ENCODE peak calls at places on chromosomes 16 and 17, in eight cellular contexts. E is HepG2, F is H1, T is HCT116, C is GM12878, B is SK-N-SH, L is A549, O is K562. W is an unnamed sample.

GRCh38 chr16:2039286-2040030 is 8.2 kb downstream of the NTHL1 start:
- DNase-seq in T (no peak), E (peak; percentile 90), C (no peak), O (no peak), B (peak; percentile 83), L (peak; percentile 96), F (no peak), W (no peak)

GRCh38 chr17:36910513-36910912 is 26.8 kb upstream of the LHX1 start:
- DNase-seq in T (no peak), O (no peak), E (no peak), F (no peak), L (no peak), B (no peak), C (no peak), W (no peak)

GRCh38 chr16:88456356-88457292 is 3.5 kb downstream of the ZFPM1 start:
- DNase-seq in T (no peak), O (no peak), L (no peak), E (no peak), F (no peak), B (no peak), C (no peak), W (no peak)

GRCh38 chr17:76793775-76794174 is 55.9 kb downstream of the MFSD11 start:
- DNase-seq in L (peak; percentile 80), O (peak; percentile 33), B (peak; percentile 61), F (no peak), C (no peak), T (peak; percentile 53), E (peak; percentile 53), W (no peak)

GRCh38 chr17:58487589-58488427 is at the start of gene HSF5:
- DNase-seq in C (no peak), O (no peak), E (no peak), T (no peak), B (peak; percentile 38), F (no peak), L (no peak), W (peak; percentile 78)

GRCh38 chr17:62761884-62762283 is 46.2 kb downstream of the MARCHF10 start:
- DNase-seq in L (no peak), C (no peak), E (no peak), B (no peak), F (peak; percentile 92), O (no peak), T (no peak), W (peak; percentile 85)

GRCh38 chr17:62653002-62653830 is 25.7 kb downstream of the MRC2 start:
- DNase-seq in F (no peak), T (no peak), C (peak; percentile 64), O (peak; percentile 88), B (peak; percentile 97), L (peak; percentile 69), E (no peak), W (peak; percentile 85)

GRCh38 chr17:74739227-74739831 is 2.3 kb downstream of the RAB37 start:
- DNase-seq in T (no peak), C (no peak), L (no peak), F (no peak), E (no peak), O (no peak), B (no peak), W (no peak)

GRCh38 chr16:6375471-6376075 is 957.1 kb upstream of the RBFOX1 start:
- DNase-seq in C (no peak), O (no peak), F (no peak), L (no peak), B (peak; percentile 76), T (no peak), E (no peak), W (no peak)

GRCh38 chr16:66026931-66027330 is 339.6 kb upstream of the CDH5 start:
- DNase-seq in F (no peak), E (no peak), T (no peak), C (no peak), O (no peak), L (no peak), B (no peak), W (no peak)

GRCh38 chr16:27080870-27081269 is 14.1 kb downstream of the C16orf82 start:
- DNase-seq in L (peak; percentile 37), C (no peak), E (peak; percentile 43), B (peak; percentile 25), F (no peak), T (peak; percentile 29), O (peak; percentile 43), W (peak; percentile 37)

GRCh38 chr16:68592466-68593337 is 52.4 kb upstream of the CDH3 start:
- DNase-seq in B (no peak), F (no peak), O (no peak), L (peak; percentile 32), T (no peak), C (no peak), E (peak; percentile 21), W (no peak)

GRCh38 chr16:68596266-68596665 is 48.8 kb upstream of the CDH3 start:
- DNase-seq in L (no peak), T (no peak), O (no peak), E (no peak), B (no peak), F (no peak), C (no peak), W (no peak)

DNA sequence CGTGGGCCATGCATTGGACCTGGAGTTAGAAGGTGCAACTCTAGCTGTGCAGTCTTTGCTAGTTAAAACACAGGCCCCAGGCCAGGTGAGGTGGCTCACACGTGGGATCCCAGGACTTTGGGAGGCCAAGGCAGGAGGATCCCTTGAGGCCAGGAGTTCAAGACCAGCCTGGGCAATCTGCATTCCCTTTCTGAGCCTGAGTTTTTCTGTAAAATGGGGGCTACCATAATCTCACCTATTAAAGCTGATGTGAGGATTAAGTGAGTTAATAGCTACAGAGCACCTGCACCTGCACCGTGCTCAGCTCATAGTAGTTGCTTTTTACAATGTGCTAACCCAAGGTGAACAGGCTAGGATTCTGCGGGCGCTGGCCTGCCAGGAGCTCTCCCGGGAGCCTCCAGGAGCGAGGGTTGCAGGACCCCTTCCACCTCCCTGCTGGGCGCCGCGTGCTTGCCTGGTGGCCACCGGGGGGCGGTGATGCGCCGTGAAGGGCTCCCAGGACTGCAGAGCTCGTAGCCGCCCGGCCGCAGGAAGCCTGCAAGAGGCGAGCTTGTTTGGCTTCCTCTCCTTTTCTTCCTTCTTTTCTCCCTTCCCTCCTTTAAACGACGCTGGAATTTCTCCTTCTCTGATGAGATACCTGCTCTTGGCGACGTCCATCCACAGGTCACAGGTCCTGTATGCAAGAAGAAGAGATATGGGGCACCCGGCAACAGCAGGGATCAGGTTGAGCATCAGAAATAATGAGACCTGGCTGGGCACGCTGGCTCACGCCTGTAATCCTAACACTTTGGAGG is 51.3 kb downstream of the ZFP90 start:
- DNase-seq in F (peak; percentile 64), O (peak; percentile 62), C (no peak), B (peak; percentile 91), T (peak; percentile 54), E (peak; percentile 60), L (peak; percentile 71), W (peak; percentile 94)
- TF ChIP-seq MAX in F (peak; percentile 95), O (no peak), C (no peak), B (no peak), T (peak; percentile 70), E (no peak), L (peak; percentile 45), W (peak; percentile 89)

GRCh38 chr17:46193626-46194392 is 580 bp upstream of the KANSL1 start:
- DNase-seq in T (peak; percentile 89), O (peak; percentile 96), L (peak; percentile 97), F (peak; percentile 80), C (peak; percentile 88), E (peak; percentile 94), B (peak; percentile 98), W (peak; percentile 89)

GRCh38 chr17:46193246-46193625 is at the start of gene KANSL1:
- DNase-seq in O (peak; percentile 95), B (peak; percentile 99), L (peak; percentile 97), T (peak; percentile 76), C (no peak), F (peak; percentile 84), E (peak; percentile 87), W (peak; percentile 82)

GRCh38 chr17:46194393-46195216 is 1.4 kb upstream of the KANSL1 start:
- DNase-seq in O (peak; percentile 49), L (peak; percentile 60), E (no peak), B (peak; percentile 58), T (peak; percentile 39), C (peak; percentile 89), F (no peak), W (no peak)

GRCh38 chr17:46195939-46196338 is 2.7 kb upstream of the KANSL1 start:
- DNase-seq in T (no peak), L (no peak), O (no peak), E (no peak), B (no peak), F (no peak), C (no peak), W (no peak)

DNA sequence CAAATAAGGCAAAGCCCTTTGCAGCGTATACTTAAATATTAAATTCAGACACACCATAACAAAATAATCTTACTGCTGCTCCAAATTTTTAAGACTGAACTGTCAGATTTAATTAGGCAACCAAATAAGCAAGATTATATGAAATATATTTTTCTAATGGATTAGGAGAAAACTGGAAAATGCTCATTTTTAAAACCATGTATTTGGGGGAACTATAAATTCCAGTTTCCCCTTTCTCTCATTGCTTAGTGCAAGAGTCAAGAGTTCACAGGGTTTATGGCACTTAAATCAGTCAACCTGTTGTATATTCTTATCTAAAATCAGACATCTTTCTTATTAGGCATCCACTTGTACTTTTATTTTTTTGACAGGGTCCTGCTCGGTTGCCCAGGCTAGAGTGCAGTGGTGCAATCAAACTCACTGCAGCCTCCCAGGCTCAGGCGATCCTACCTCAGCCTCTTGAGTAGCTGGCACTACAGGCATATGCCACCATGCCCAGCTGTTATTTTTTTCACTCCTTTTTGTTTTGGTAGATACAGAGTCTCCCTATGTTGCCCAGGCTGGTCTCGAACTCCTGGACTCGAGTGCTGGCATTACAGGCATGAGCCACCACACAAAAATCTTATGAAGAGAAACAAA is 2.1 kb upstream of the KANSL1 start:
- DNase-seq in O (no peak), E (no peak), F (no peak), B (no peak), T (no peak), C (no peak), L (no peak), W (no peak)
- TF ChIP-seq MAX in O (no peak), E (no peak), F (no peak), B (no peak), T (no peak), C (no peak), L (no peak), W (no peak)

DNA sequence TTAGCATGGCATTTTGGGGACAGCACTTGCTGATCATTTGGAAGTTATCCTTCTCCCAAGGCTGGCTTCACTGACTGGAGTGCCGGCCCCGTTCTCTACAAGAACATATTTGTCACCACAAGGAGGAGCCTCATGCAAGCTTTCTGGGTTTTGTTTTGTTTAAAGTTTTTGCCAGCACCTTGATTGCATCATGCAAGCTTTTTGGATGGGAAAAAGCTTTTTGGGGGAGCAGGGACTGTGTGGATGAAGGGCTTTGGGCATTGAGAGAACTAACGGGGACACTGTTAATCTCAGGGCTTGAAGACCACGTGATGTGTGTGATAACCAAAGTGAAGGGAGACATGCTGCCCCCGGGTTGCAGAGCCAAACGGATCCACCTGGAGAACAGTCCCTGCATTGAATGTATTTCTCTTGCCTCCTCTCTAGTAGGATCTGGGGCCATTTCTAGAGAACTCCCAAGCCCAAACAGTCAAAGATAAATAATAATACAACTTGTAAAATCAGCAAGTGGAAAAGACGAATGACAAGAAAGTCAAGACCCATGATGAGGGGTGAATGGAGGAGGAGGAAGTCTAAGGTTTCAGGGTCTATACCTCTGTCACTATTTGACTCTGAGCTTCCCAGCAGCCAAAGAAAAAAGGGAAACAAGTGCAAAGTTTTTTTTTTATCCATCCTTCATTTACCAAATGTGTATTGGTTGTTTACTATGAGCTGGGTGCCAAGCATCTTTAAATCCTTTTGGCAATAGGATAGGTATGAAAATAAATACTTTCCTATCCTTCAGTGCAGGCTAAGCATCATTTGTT is 17.2 kb downstream of the TMEM114 start:
- DNase-seq in T (peak; percentile 29), C (no peak), E (peak; percentile 61), B (peak; percentile 50), L (peak; percentile 53), O (peak; percentile 31), F (no peak), W (peak; percentile 55)
- TF ChIP-seq MAX in T (no peak), C (no peak), E (peak; percentile 14), B (no peak), L (no peak), O (no peak), F (peak; percentile 27), W (no peak)

GRCh38 chr17:3772764-3773163 is 28.2 kb downstream of the ITGAE start:
- DNase-seq in C (no peak), B (no peak), L (no peak), O (no peak), F (peak; percentile 43), T (no peak), E (peak; percentile 69), W (peak; percentile 58)
- TF ChIP-seq MAX in C (no peak), B (no peak), L (no peak), O (no peak), F (peak; percentile 13), T (no peak), E (peak; percentile 49), W (no peak)